ENCODE peak calls at places on chromosomes 1 and 21, in four cellular contexts. H is IMR-90, O is neuronal stem cell, D is mesendoderm. I is an unnamed sample.

GRCh38 chr1:2506901-2507565 is 19.4 kb downstream of the PANK4 start:
- DNase-seq in H (no peak), O (no peak), D (no peak), I (no peak)

GRCh38 chr1:30916296-30916695 is 7.7 kb upstream of the SDC3 start:
- DNase-seq in H (no peak), O (no peak), D (no peak), I (peak)

GRCh38 chr1:209675567-209676154 is 449 bp downstream of the G0S2 start:
- DNase-seq in H (peak), O (peak), D (peak), I (peak)

GRCh38 chr1:88035578-88035977 is 648.5 kb upstream of the PKN2 start:
- DNase-seq in H (no peak), O (no peak), D (no peak), I (peak)

GRCh38 chr1:48916121-48917069 is 139.7 kb upstream of the BEND5 start:
- DNase-seq in H (peak), O (peak), D (peak), I (peak)

GRCh38 chr1:89948726-89949345 is 46.1 kb upstream of the ZNF326 start:
- DNase-seq in H (no peak), O (no peak), D (no peak), I (no peak)

GRCh38 chr1:178137238-178137637 is 43.3 kb downstream of the RASAL2 start:
- DNase-seq in H (no peak), O (no peak), D (no peak), I (no peak)

GRCh38 chr1:50829010-50829958 is 130.8 kb downstream of the FAF1 start:
- DNase-seq in H (no peak), O (no peak), D (no peak), I (no peak)

GRCh38 chr1:13781907-13782633 is 82.1 kb downstream of the PRDM2 start:
- DNase-seq in H (peak), O (no peak), D (no peak), I (no peak)

GRCh38 chr1:195326325-195326724 is 1281.9 kb downstream of the KCNT2 start:
- DNase-seq in H (no peak), O (no peak), D (no peak), I (no peak)

GRCh38 chr1:207429963-207430362 is 24.2 kb upstream of the CR2 start:
- DNase-seq in H (no peak), O (no peak), D (no peak), I (no peak)
- H2BK5ac ChIP-seq in H (no peak), O (no peak), D (no peak), I (no peak)

DNA sequence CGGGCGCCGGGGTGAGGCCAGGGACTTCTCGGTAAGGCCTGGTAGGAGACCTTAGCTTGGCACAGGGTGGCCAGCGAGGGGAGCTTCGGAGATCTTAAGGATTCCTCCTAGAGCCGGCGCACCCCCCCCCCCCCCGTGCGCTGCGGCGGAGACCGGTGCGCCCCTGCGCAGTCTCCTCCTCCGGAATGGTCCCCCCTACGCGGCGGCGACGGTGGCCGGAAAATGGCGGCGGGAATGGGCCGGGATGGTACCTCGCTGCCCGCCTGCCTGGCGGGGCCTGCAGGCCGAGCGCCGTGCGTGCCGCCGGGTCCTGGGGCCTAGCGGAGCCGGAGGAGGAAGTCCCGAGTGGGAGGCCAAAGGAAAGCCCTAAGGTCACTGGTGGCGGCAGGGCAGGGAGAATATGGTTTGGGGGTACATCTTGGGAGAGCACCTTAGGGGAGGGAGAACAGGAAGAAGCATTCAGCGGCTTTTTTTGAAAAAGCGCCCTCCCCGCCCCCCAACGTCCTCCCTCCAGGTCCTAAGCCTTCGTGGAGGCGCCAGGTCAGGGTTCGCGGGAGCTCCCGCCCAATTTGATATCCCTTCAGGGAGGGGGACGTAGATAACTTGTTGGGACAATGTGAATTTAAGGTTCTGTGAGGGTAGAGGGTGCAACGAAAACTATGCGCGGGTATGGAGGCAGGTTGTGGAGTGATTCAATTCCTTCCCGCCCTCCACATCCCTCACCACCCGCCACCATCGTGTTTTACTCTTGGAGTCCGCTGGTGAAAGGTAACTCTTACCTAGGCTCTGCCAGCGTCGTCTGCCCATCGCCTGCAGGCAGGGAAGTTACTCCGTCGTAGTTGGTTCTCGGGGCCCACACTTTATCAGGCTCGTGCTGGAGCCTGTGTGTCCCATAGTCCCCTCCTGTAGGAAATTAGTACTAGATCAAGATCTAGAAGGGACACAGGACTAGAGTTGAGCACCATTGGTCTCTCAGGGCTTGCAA is 552 bp downstream of the SRRM1 start:
- DNase-seq in H (no peak), O (no peak), D (peak), I (no peak)
- H2BK120ac ChIP-seq in H (no peak), O (no peak), D (peak), I (no peak)

GRCh38 chr21:33775100-33775828 is 133.0 kb downstream of the ITSN1 start:
- DNase-seq in H (no peak), O (no peak), D (no peak), I (no peak)
- H3K23ac ChIP-seq in H (no peak), O (no peak), D (no peak), I (no peak)

DNA sequence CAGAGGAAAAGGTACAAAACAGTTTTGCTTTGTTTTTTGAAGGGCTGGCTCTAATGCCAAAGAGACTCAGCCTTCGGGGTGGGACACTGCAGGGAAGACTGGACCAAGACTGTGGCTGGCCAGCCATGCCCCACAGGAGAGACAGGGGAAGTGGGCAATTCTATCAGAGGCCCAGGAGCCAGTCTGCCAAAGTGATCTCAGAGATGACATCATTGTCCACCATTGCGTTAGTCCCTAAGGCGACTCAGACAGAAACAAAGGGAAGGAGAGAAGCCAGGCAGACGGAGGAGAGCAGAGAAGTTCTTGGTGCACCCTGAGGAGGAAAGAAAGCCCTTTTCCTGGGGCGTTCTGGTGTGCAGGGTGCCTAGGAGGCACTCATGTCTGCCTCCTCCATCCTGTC is 26.4 kb downstream of the OPTC start:
- DNase-seq in H (peak), O (no peak), D (peak), I (no peak)
- H2BK5ac ChIP-seq in H (peak), O (no peak), D (no peak), I (no peak)

DNA sequence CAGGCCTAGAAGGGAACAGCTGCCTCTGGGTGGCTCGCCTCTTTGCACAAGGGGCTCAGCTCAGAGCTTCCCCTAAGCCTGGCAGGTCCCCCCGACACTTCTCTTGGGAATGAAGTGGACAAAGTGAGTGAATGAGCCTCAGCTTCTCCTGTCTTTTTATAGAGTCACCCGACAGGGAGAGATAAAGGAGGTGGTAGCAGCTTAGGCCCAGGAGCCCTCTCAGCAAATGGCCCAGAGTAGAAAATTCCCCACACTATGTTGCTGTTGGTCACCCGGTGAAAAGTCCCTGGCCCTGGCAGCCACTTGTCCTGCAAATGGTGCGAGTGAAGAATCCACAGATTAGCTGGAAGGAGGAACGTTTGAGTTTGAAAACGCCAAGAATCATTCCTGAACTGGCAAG is 2.4 kb downstream of the CLDN14 start:
- DNase-seq in H (no peak), O (no peak), D (no peak), I (no peak)
- H2BK120ac ChIP-seq in H (peak), O (no peak), D (no peak), I (no peak)

DNA sequence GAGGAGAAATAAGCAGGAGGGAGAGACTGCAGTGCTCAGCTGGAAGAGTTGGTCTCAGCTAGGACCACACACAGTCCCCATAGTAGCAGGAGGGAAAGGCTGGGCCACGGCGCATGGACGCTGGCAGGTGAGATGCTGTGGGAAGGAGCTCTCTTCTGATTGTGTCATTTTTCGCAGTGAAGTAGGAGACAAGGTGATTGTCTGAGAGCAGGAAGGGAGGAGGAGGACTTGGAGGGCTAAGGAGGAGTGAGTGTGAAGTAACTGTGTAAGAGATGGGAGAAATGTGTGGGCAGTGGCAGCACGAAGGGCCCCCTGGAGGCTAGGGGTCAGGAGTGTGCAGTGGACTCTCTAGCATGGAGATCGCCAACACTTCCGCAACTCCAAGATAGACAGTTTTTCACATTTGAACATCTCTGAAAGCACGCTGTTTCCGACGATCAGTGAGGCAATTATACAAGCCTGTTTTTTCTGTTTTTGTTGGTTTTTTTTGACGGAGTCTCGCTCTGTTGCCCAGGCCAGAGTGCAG is 26.4 kb upstream of the KCNC4 start:
- DNase-seq in H (no peak), O (no peak), D (no peak), I (no peak)
- H3K23ac ChIP-seq in H (no peak), O (peak), D (no peak), I (no peak)

GRCh38 chr1:226980122-226980551 is 40.0 kb downstream of the COQ8A start:
- DNase-seq in H (no peak), O (no peak), D (no peak), I (peak)
- H2BK5ac ChIP-seq in H (no peak), O (peak), D (no peak), I (no peak)

GRCh38 chr21:45332981-45333582 is 45.4 kb upstream of the POFUT2 start:
- DNase-seq in H (no peak), O (no peak), D (no peak), I (peak)

GRCh38 chr21:45331521-45332257 is 44.0 kb upstream of the POFUT2 start:
- DNase-seq in H (no peak), O (no peak), D (no peak), I (peak)

GRCh38 chr21:45333583-45334121 is 46.0 kb upstream of the POFUT2 start:
- DNase-seq in H (peak), O (no peak), D (no peak), I (peak)

GRCh38 chr21:45330851-45331261 is 43.2 kb upstream of the POFUT2 start:
- DNase-seq in H (no peak), O (no peak), D (no peak), I (peak)

GRCh38 chr21:45332415-45332814 is 44.7 kb upstream of the POFUT2 start:
- DNase-seq in H (no peak), O (no peak), D (no peak), I (peak)
- H2BK120ac ChIP-seq in H (peak), O (no peak), D (no peak), I (no peak)

DNA sequence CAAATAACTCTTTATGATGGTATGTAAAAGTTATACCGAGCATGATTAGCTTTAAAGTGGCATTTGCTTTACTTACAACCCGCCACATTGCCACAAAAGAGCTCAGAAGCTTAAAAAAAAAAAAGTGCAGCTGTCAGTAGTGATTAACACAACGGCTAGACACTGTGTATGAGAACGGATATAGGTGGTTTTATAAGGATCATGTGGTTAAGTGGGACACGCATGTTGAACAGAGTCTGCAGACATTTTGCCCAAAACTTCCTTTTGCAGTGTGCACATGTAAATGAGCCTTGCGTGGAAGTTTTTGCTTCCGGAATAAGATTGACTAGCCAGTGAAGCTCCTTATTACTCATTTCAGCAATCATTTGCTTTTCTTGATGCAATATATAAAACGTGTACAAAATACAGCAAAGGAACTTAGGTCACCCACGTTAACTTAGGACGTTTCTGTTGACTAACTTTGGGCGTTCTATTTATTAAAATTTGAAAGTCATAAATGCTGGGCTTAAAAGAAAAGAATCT is 58.7 kb upstream of the RGS1 start:
- DNase-seq in H (no peak), O (no peak), D (no peak), I (no peak)
- H3K23ac ChIP-seq in H (no peak), O (no peak), D (no peak), I (no peak)